ENCODE peak calls at places on chromosomes 1 and 21, in six cellular contexts. U is ovary, W is prostate gland, R is breast epithelium, H is IMR-90, D is adrenal gland. X is an unnamed sample.

GRCh38 chr1:208977012-208977411 is 606.5 kb upstream of the CAMK1G start:
- DNase-seq in U (no peak), W (no peak), R (no peak), H (no peak), D (no peak), X (no peak)

GRCh38 chr1:110039641-110040040 is 5.2 kb downstream of the STRIP1 start:
- DNase-seq in U (no peak), W (no peak), R (no peak), H (no peak), D (no peak), X (no peak)

GRCh38 chr1:162327791-162328165 is 48.9 kb downstream of the SPATA46 start:
- DNase-seq in U (no peak), W (no peak), R (no peak), H (no peak), D (no peak), X (no peak)

GRCh38 chr1:3858231-3858981 is 1.1 kb downstream of the DFFB start:
- DNase-seq in U (no peak), W (no peak), R (no peak), H (peak; percentile 36), D (no peak), X (no peak)

GRCh38 chr1:83102630-83103071 is 896.3 kb downstream of the TTLL7 start:
- DNase-seq in U (no peak), W (no peak), R (no peak), H (peak; percentile 19), D (no peak), X (no peak)

GRCh38 chr1:224447251-224447650 is 12.7 kb upstream of the WDR26 start:
- DNase-seq in U (peak; percentile 43), W (no peak), R (no peak), H (peak; percentile 69), D (peak; percentile 70), X (no peak)

GRCh38 chr1:16981269-16981849 is 939 bp upstream of the MFAP2 start:
- DNase-seq in U (no peak), W (no peak), R (no peak), H (peak; percentile 92), D (no peak), X (no peak)

GRCh38 chr1:104387716-104388508 is 638.2 kb downstream of the AMY1C start:
- DNase-seq in U (no peak), W (no peak), R (no peak), H (no peak), D (no peak), X (no peak)

GRCh38 chr1:239884776-239885175 is 206.9 kb upstream of the FMN2 start:
- DNase-seq in U (peak; percentile 84), W (no peak), R (no peak), H (no peak), D (peak; percentile 9), X (no peak)

GRCh38 chr21:44265734-44266270 is 4.1 kb upstream of the DNMT3L start:
- DNase-seq in U (no peak), W (no peak), R (no peak), H (no peak), D (no peak), X (no peak)

GRCh38 chr1:3469104-3469848 is 14.8 kb downstream of the ARHGEF16 start:
- DNase-seq in U (no peak), W (no peak), R (no peak), H (no peak), D (no peak), X (peak; percentile 19)

GRCh38 chr1:203563291-203563690 is 63.3 kb upstream of the ATP2B4 start:
- DNase-seq in U (no peak), W (no peak), R (no peak), H (no peak), D (no peak), X (no peak)

GRCh38 chr1:181105134-181106021 is 16.9 kb downstream of the IER5 start:
- DNase-seq in U (peak; percentile 96), W (peak; percentile 93), R (peak; percentile 94), H (peak; percentile 83), D (peak; percentile 97), X (peak; percentile 97)

GRCh38 chr21:43289966-43290365 is 121.2 kb downstream of the CRYAA start:
- DNase-seq in U (no peak), W (no peak), R (no peak), H (no peak), D (no peak), X (peak; percentile 17)

GRCh38 chr1:172397221-172397620 is 23.3 kb upstream of the C1orf105 start:
- DNase-seq in U (no peak), W (no peak), R (no peak), H (peak; percentile 75), D (no peak), X (no peak)

GRCh38 chr1:48743480-48743879 is 33.2 kb downstream of the BEND5 start:
- DNase-seq in U (no peak), W (no peak), R (no peak), H (no peak), D (no peak), X (no peak)

GRCh38 chr1:53327183-53327941 is 508 bp downstream of the LRP8 start:
- DNase-seq in U (peak; percentile 27), W (no peak), R (no peak), H (peak; percentile 15), D (peak; percentile 33), X (peak; percentile 75)

GRCh38 chr1:55592122-55592521 is 377.0 kb upstream of the USP24 start:
- DNase-seq in U (no peak), W (no peak), R (no peak), H (no peak), D (no peak), X (no peak)

GRCh38 chr1:243234978-243235657 is 20.0 kb downstream of the CEP170 start:
- DNase-seq in U (no peak), W (no peak), R (no peak), H (peak; percentile 79), D (no peak), X (no peak)

GRCh38 chr1:201275266-201275666 is 8.0 kb upstream of the PKP1 start:
- DNase-seq in U (no peak), W (peak; percentile 68), R (peak; percentile 86), H (peak; percentile 43), D (no peak), X (peak; percentile 73)
- TF ChIP-seq POLR2A in U (no peak), W (peak; percentile 19), R (no peak), H (no peak), D (no peak), X (no peak)

DNA sequence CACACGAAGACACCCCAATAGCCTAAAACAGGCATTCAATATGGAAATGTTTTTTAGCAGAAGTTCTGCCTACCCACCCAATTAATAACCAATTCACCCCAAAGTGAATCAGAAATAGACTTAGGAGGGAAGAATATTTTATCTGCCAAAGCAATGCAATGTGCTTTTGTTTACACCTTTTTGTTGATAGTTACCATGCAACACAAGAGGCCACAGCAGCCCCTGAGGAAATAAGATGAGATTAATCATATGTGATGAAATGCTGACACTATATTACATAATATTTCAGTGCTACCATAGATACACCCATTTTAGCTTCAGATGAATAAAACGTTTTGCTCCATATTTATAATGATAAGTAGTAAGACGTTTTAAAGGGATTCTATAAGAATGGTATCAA is 60.9 kb upstream of the RGS2 start:
- DNase-seq in U (no peak), W (no peak), R (no peak), H (peak; percentile 8), D (no peak), X (no peak)
- H3K27ac ChIP-seq in U (no peak overlapping the region), W (no peak overlapping the region), R (no peak overlapping the region), H (no peak overlapping the region), D (no peak overlapping the region), X (no peak overlapping the region)

GRCh38 chr1:25462732-25463131 is 32.0 kb downstream of the MACO1 start:
- DNase-seq in U (no peak), W (no peak), R (no peak), H (no peak), D (no peak), X (no peak)
- H3K36me3 ChIP-seq in U (no peaks in the 10 kb centered on the region), W (no peaks in the 10 kb centered on the region), R (no peaks in the 10 kb centered on the region), H (peaks cover 10% of the 10 kb centered on the region), D (no peaks in the 10 kb centered on the region), X (peaks cover 28% of the 10 kb centered on the region)

GRCh38 chr1:42682739-42683529 is 716 bp downstream of the YBX1 start:
- DNase-seq in U (peak; percentile 70), W (peak; percentile 58), R (no peak), H (peak; percentile 69), D (peak; percentile 82), X (peak; percentile 87)
- TF ChIP-seq POLR2A in U (no peak), W (peak; percentile 28), R (no peak), H (no peak), D (peak; percentile 61), X (no peak)

GRCh38 chr1:92994105-92994712 is 32.9 kb upstream of the DIPK1A start:
- DNase-seq in U (peak; percentile 81), W (peak; percentile 88), R (no peak), H (peak; percentile 82), D (peak; percentile 85), X (peak; percentile 76)
- H3K27ac ChIP-seq in U (no peak overlapping the region), W (no peak overlapping the region), R (no peak overlapping the region), H (no peak overlapping the region), D (no peak overlapping the region), X (no peak overlapping the region)

GRCh38 chr1:100142343-100142742 is 9.4 kb downstream of the TRMT13 start:
- DNase-seq in U (no peak), W (no peak), R (no peak), H (no peak), D (no peak), X (no peak)

GRCh38 chr1:100147875-100148274 is 14.9 kb downstream of the TRMT13 start:
- DNase-seq in U (no peak), W (no peak), R (no peak), H (no peak), D (no peak), X (no peak)

GRCh38 chr1:100151679-100152078 is 18.7 kb downstream of the TRMT13 start:
- DNase-seq in U (no peak), W (no peak), R (no peak), H (no peak), D (no peak), X (no peak)

GRCh38 chr1:100145116-100145515 is 12.2 kb downstream of the TRMT13 start:
- DNase-seq in U (no peak), W (no peak), R (no peak), H (peak; percentile 13), D (no peak), X (no peak)

DNA sequence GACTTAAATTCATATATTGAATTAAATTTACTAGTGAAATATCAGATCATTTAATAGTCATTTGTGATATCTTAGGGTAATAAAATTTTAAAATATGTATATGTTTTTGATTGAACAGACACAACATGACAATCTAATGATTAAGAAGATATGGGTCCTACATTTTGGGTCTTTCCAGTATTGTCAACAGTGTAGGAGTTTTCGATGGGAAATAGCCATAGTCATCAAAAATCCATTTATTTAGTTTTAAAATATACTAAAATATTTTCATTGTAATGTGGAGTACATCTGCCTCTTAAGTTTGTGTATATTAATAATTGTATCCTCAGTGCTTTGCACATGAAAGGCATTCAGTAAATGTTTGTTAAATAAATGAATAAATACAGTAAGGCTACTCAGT is 14.0 kb downstream of the TRMT13 start:
- DNase-seq in U (no peak), W (no peak), R (no peak), H (no peak), D (no peak), X (no peak)
- H3K36me3 ChIP-seq in U (no peaks in the 10 kb centered on the region), W (no peaks in the 10 kb centered on the region), R (peaks cover 4% of the 10 kb centered on the region), H (peaks cover 16% of the 10 kb centered on the region), D (no peaks in the 10 kb centered on the region), X (peaks cover 14% of the 10 kb centered on the region)

GRCh38 chr1:37471345-37472231 is 2.8 kb upstream of the ZC3H12A start:
- DNase-seq in U (peak; percentile 79), W (peak; percentile 81), R (peak; percentile 75), H (peak; percentile 90), D (peak; percentile 90), X (peak; percentile 90)
- TF ChIP-seq POLR2A in U (no peak), W (peak; percentile 69), R (no peak), H (peak; percentile 64), D (peak; percentile 68), X (no peak)